ENCODE peak calls at places on chromosomes 4 and X, in four cellular contexts. Z is CD8-positive, alpha-beta T cell; W is IMR-90; P is lower lobe of right lung. A is an unnamed sample.

GRCh38 chr4:142341286-142341685 is 504.8 kb downstream of the INPP4B start:
- DNase-seq in W (no peak), P (no peak), Z (no peak), A (no peak)

GRCh38 chr4:165756831-165757230 is 116.2 kb upstream of the TLL1 start:
- DNase-seq in Z (no peak), W (no peak), P (no peak), A (no peak)

GRCh38 chr4:186027405-186027804 is 41.6 kb upstream of the TLR3 start:
- DNase-seq in P (no peak), Z (no peak), W (no peak), A (no peak)

GRCh38 chrX:133923113-133923512 is 62.3 kb downstream of the GPC3 start:
- DNase-seq in Z (no peak), P (no peak), W (no peak), A (no peak)

GRCh38 chr4:25112349-25113008 is 47.8 kb downstream of the SEPSECS start:
- DNase-seq in P (no peak), Z (no peak), W (no peak), A (no peak)

GRCh38 chr4:113468165-113469022 is 293.1 kb downstream of the CAMK2D start:
- DNase-seq in P (peak; percentile 73), Z (no peak), W (peak; percentile 100), A (peak; percentile 89)

GRCh38 chr4:108433832-108434231 is 186.5 kb upstream of the RPL34 start:
- DNase-seq in W (peak; percentile 93), Z (peak; percentile 13), P (no peak), A (no peak)

GRCh38 chr4:110619001-110619350 is 3.9 kb downstream of the PITX2 start:
- DNase-seq in Z (no peak), W (no peak), P (no peak), A (no peak)

GRCh38 chr4:16464651-16465050 is 238.4 kb upstream of the TAPT1 start:
- DNase-seq in Z (no peak), W (no peak), P (no peak), A (no peak)

GRCh38 chrX:115553171-115553570 is 7.8 kb upstream of the PLS3 start:
- DNase-seq in P (no peak), W (no peak), Z (no peak), A (no peak)

GRCh38 chr4:130185123-130185522 is 1089.2 kb downstream of the C4orf33 start:
- DNase-seq in W (no peak), P (no peak), Z (no peak), A (no peak)

GRCh38 chr4:56981795-56982201 is 3.1 kb downstream of the POLR2B start:
- DNase-seq in Z (no peak), W (peak; percentile 69), P (no peak), A (no peak)

GRCh38 chrX:136304493-136304892 is 3.7 kb downstream of the ADGRG4 start:
- DNase-seq in Z (no peak), P (no peak), W (no peak), A (no peak)

GRCh38 chrX:140817943-140818342 is 108.4 kb downstream of the LINC00632 start:
- DNase-seq in P (no peak), Z (no peak), W (peak; percentile 41), A (no peak)

GRCh38 chr4:16026155-16026761 is 57.6 kb downstream of the PROM1 start:
- DNase-seq in Z (no peak), W (peak; percentile 61), P (no peak), A (no peak)

GRCh38 chr4:60296381-60296780 is 903.7 kb upstream of the ADGRL3 start:
- DNase-seq in Z (no peak), P (no peak), W (no peak), A (no peak)

GRCh38 chrX:118839334-118839958 is 15.8 kb downstream of the ZCCHC12 start:
- DNase-seq in W (peak; percentile 6), P (peak; percentile 84), Z (peak; percentile 36), A (peak; percentile 84)

GRCh38 chrX:113892401-113892800 is 691.5 kb upstream of the HTR2C start:
- DNase-seq in Z (no peak), P (no peak), W (no peak), A (no peak)

GRCh38 chr4:155392486-155393184 is 15.9 kb upstream of the MAP9 start:
- DNase-seq in W (peak; percentile 84), P (no peak), Z (no peak), A (no peak)

GRCh38 chrX:136639506-136640176 is 8.3 kb upstream of the CD40LG start:
- DNase-seq in W (no peak), P (no peak), Z (no peak), A (no peak)

GRCh38 chr4:39114436-39114835 is 52.4 kb downstream of the KLHL5 start:
- DNase-seq in W (peak; percentile 46), P (no peak), Z (no peak), A (no peak)

GRCh38 chrX:1477801-1478458 is 25.2 kb upstream of the ASMTL start:
- DNase-seq in P (no peak), W (no peak), Z (no peak), A (no peak)

GRCh38 chr4:88584471-88584900 is 7.8 kb upstream of the HERC3 start:
- DNase-seq in W (no peak), Z (no peak), P (no peak), A (no peak)

GRCh38 chr4:101660607-101661006 is 129.9 kb upstream of the BANK1 start:
- DNase-seq in P (no peak), Z (no peak), W (no peak), A (no peak)

GRCh38 chr4:77538144-77538543 is 67.5 kb upstream of the CXCL13 start:
- DNase-seq in P (no peak), Z (no peak), W (peak; percentile 6), A (no peak)

GRCh38 chrX:9378980-9379696 is 85.7 kb upstream of the TBL1X start:
- DNase-seq in Z (no peak), W (peak; percentile 52), P (no peak), A (no peak)

GRCh38 chr4:122450847-122451246 is 5.7 kb downstream of the IL2 start:
- DNase-seq in W (peak; percentile 10), Z (no peak), P (no peak), A (no peak)

GRCh38 chr4:17580969-17581368 is 4.0 kb downstream of the LAP3 start:
- DNase-seq in Z (no peak), P (no peak), W (peak; percentile 76), A (no peak)

GRCh38 chr4:185201983-185202962 is 1.5 kb downstream of the CFAP97 start:
- DNase-seq in Z (peak; percentile 24), P (no peak), W (peak; percentile 42), A (no peak)

GRCh38 chr4:1460967-1461868 is 55.0 kb upstream of the NKX1-1 start:
- DNase-seq in P (peak; percentile 36), Z (no peak), W (no peak), A (no peak)

GRCh38 chrX:69000857-69001256 is 164.4 kb downstream of the PJA1 start:
- DNase-seq in W (no peak), P (no peak), Z (no peak), A (no peak)

GRCh38 chr4:102157984-102158383 is 187.3 kb downstream of the SLC39A8 start:
- DNase-seq in W (no peak), Z (no peak), P (no peak), A (no peak)

GRCh38 chrX:130165181-130165702 is 399 bp downstream of the AIFM1 start:
- DNase-seq in W (no peak), P (no peak), Z (peak; percentile 4), A (peak; percentile 39)

GRCh38 chr4:187357861-187358260 is 634.2 kb upstream of the FAT1 start:
- DNase-seq in Z (no peak), P (no peak), W (no peak), A (no peak)

GRCh38 chr4:173252024-173252935 is 81.9 kb downstream of the HMGB2 start:
- DNase-seq in W (peak; percentile 100), Z (no peak), P (no peak), A (peak; percentile 76)

GRCh38 chr4:32826169-32826568 is 2106.0 kb downstream of the PCDH7 start:
- DNase-seq in P (no peak), W (no peak), Z (no peak), A (no peak)

GRCh38 chrX:43644124-43644701 is 11.9 kb upstream of the MAOA start:
- DNase-seq in W (peak; percentile 41), P (no peak), Z (no peak), A (no peak)

GRCh38 chr4:143391895-143392294 is 55.2 kb downstream of the GAB1 start:
- DNase-seq in W (peak; percentile 89), P (no peak), Z (no peak), A (no peak)
- H3K27ac ChIP-seq in W (peak overlapping the region; percentile 28), P (peak overlapping the region; percentile 25), Z (no peak overlapping the region), A (peak overlapping the region; percentile 70)

GRCh38 chr4:140096921-140097320 is 57.1 kb downstream of the MAML3 start:
- DNase-seq in P (no peak), Z (no peak), W (peak; percentile 44), A (no peak)

GRCh38 chr4:140098481-140099132 is 55.4 kb downstream of the MAML3 start:
- DNase-seq in P (no peak), Z (no peak), W (peak; percentile 87), A (no peak)

GRCh38 chr4:140095694-140096482 is 58.1 kb downstream of the MAML3 start:
- DNase-seq in P (peak; percentile 55), W (peak; percentile 100), Z (no peak), A (no peak)

GRCh38 chr4:140096483-140096861 is 57.5 kb downstream of the MAML3 start:
- DNase-seq in Z (no peak), P (no peak), W (no peak), A (no peak)

GRCh38 chr4:140097572-140097971 is 56.4 kb downstream of the MAML3 start:
- DNase-seq in Z (no peak), W (no peak), P (no peak), A (no peak)
- H3K27ac ChIP-seq in Z (no peak overlapping the region), W (no peak overlapping the region), P (peak overlapping the region; percentile 80), A (peak overlapping the region; percentile 85)

GRCh38 chr4:87108142-87108546 is 112.3 kb downstream of the KLHL8 start:
- DNase-seq in W (peak; percentile 85), Z (no peak), P (no peak), A (peak; percentile 45)
- H3K27ac ChIP-seq in W (peak overlapping the region; percentile 51), Z (no peak overlapping the region), P (no peak overlapping the region), A (peak overlapping the region; percentile 73)

DNA sequence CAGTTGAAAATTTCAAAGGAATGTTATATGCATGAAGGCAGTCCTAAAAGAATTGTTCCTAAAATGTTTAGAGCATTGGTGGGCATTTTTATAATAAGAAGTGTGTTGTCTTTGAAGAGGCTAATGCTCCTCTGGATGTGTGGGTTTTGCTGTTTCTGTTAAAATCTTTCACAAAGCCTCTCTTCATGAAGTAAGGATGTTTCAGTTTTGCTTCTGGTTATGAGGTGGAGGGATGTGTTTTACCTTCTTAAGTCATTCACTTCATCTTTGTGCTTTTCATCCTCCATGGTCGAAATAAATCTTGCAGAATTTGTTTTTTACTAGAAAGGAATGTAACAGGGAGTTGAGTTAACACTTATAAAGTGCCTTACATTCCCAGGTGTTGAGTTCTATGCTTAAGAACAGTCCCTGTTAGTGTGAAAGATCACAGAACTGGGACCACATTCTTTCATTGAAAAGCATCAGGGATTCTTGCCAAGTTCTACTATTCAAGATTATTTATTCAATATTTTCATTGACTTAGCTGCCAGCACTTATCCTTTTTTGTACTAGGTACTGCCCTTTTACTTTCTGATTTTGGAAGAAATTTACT is 21.1 kb downstream of the FHIP1A start:
- DNase-seq in Z (no peak), W (no peak), P (no peak), A (no peak)
- H3K27ac ChIP-seq in Z (no peak overlapping the region), W (no peak overlapping the region), P (no peak overlapping the region), A (no peak overlapping the region)

DNA sequence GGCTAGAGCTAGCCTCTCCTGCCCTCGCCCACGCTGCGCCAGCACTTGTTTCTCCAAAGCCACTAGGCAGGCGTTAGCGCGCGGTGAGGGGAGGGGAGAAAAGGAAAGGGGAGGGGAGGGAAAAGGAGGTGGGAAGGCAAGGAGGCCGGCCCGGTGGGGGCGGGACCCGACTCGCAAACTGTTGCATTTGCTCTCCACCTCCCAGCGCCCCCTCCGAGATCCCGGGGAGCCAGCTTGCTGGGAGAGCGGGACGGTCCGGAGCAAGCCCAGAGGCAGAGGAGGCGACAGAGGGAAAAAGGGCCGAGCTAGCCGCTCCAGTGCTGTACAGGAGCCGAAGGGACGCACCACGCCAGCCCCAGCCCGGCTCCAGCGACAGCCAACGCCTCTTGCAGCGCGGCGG is at the start of gene AR:
- DNase-seq in W (peak; percentile 28), P (peak; percentile 66), Z (no peak), A (peak; percentile 66)
- H3K27ac ChIP-seq in W (peak within 1 kb of the TSS; percentile 37), P (no peak within 1 kb of the TSS), Z (no peak within 1 kb of the TSS), A (peak within 1 kb of the TSS; percentile 61)

A was measured in heart left ventricle.